ENCODE peak calls at places on chromosome 11, in five cellular contexts. G is stimulated activated CD8-positive, alpha-beta memory T cell treated with anti-CD3 and anti-CD28 coated beads, Interleukin-4, amount 100 ng/mL, for 1 hour; U is progenitor cell of endocrine pancreas; R is EH; T is tibial nerve. K is an unnamed sample.

GRCh38 chr11:69816671-69817070 is 2.5 kb downstream of the FGF3 start:
- DNase-seq in G (no peak), U (no peak), R (no peak), T (no peak), K (no peak)

GRCh38 chr11:18731949-18732821 is 6.2 kb upstream of the IGSF22 start:
- DNase-seq in G (peak), U (peak), R (peak), T (peak), K (peak)

GRCh38 chr11:41536001-41536568 is 76.6 kb upstream of the LRRC4C start:
- DNase-seq in G (no peak), U (no peak), R (no peak), T (no peak), K (no peak)

GRCh38 chr11:47571012-47571729 is 5.8 kb downstream of the PTPMT1 start:
- DNase-seq in G (no peak), U (no peak), R (no peak), T (no peak), K (no peak)

GRCh38 chr11:76598426-76598839 is 72.1 kb downstream of the LRRC32 start:
- DNase-seq in G (no peak), U (no peak), R (peak), T (no peak), K (peak)

GRCh38 chr11:120073196-120073595 is 64.7 kb downstream of the TRIM29 start:
- DNase-seq in G (no peak), U (no peak), R (no peak), T (no peak), K (no peak)

GRCh38 chr11:17651681-17652080 is 67.7 kb upstream of the MYOD1 start:
- DNase-seq in G (no peak), U (no peak), R (no peak), T (no peak), K (no peak)

GRCh38 chr11:104134760-104135159 is 29.2 kb downstream of the PDGFD start:
- DNase-seq in G (no peak), U (no peak), R (peak), T (no peak), K (no peak)

GRCh38 chr11:19753451-19754041 is 40.9 kb downstream of the NAV2 start:
- DNase-seq in G (no peak), U (no peak), R (peak), T (no peak), K (no peak)

GRCh38 chr11:74024630-74025029 is 15.7 kb upstream of the UCP3 start:
- DNase-seq in G (no peak), U (no peak), R (peak), T (peak), K (no peak)

GRCh38 chr11:36564376-36565032 is 3.3 kb upstream of the RAG1 start:
- DNase-seq in G (no peak), U (peak), R (peak), T (peak), K (peak)

GRCh38 chr11:83093634-83094033 is 21.9 kb upstream of the RAB30 start:
- DNase-seq in G (no peak), U (no peak), R (no peak), T (no peak), K (no peak)

GRCh38 chr11:69918231-69918937 is 99.2 kb upstream of the FGF3 start:
- DNase-seq in G (no peak), U (no peak), R (no peak), T (no peak), K (no peak)

GRCh38 chr11:70741085-70741484 is 342.8 kb downstream of the CTTN start:
- DNase-seq in G (no peak), U (no peak), R (no peak), T (no peak), K (no peak)

GRCh38 chr11:75524576-75525432 is 937 bp downstream of the GDPD5 start:
- DNase-seq in G (no peak), U (peak), R (peak), T (no peak), K (no peak)

GRCh38 chr11:103525069-103525468 is 415.8 kb downstream of the DYNC2H1 start:
- DNase-seq in G (no peak), U (no peak), R (peak), T (no peak), K (no peak)

GRCh38 chr11:1936072-1936780 is 10.9 kb upstream of the MRPL23 start:
- DNase-seq in G (no peak), U (peak), R (no peak), T (no peak), K (no peak)

GRCh38 chr11:115377882-115378296 is 126.3 kb downstream of the CADM1 start:
- DNase-seq in G (no peak), U (no peak), R (no peak), T (no peak), K (no peak)

GRCh38 chr11:45179686-45180085 is 33.2 kb downstream of the PRDM11 start:
- DNase-seq in G (no peak), U (no peak), R (no peak), T (no peak), K (no peak)

GRCh38 chr11:27468643-27469332 is 3.8 kb downstream of the LGR4 start:
- DNase-seq in G (no peak), U (no peak), R (peak), T (no peak), K (no peak)

GRCh38 chr11:107018902-107019493 is 722 bp upstream of the GUCY1A2 start:
- DNase-seq in G (no peak), U (peak), R (peak), T (peak), K (no peak)

GRCh38 chr11:3166268-3167142 is 1.4 kb upstream of the OSBPL5 start:
- DNase-seq in G (no peak), U (no peak), R (no peak), T (no peak), K (no peak)

GRCh38 chr11:2510626-2511402 is 66.0 kb downstream of the KCNQ1 start:
- DNase-seq in G (no peak), U (no peak), R (no peak), T (no peak), K (no peak)

GRCh38 chr11:82701847-82702520 is 31.7 kb downstream of the FAM181B start:
- DNase-seq in G (no peak), U (peak), R (peak), T (peak), K (peak)

GRCh38 chr11:71333473-71333872 is 81.1 kb upstream of the SHANK2 start:
- DNase-seq in G (no peak), U (no peak), R (no peak), T (no peak), K (no peak)

GRCh38 chr11:134346101-134346975 is 14.6 kb downstream of the GLB1L2 start:
- DNase-seq in G (no peak), U (no peak), R (no peak), T (no peak), K (no peak)

GRCh38 chr11:73795925-73796632 is 8.4 kb downstream of the MRPL48 start:
- DNase-seq in G (no peak), U (no peak), R (no peak), T (no peak), K (no peak)

GRCh38 chr11:18650859-18651557 is 16.9 kb upstream of the SPTY2D1 start:
- DNase-seq in G (no peak), U (no peak), R (peak), T (peak), K (peak)

GRCh38 chr11:65112551-65113360 is 1.1 kb downstream of the TM7SF2 start:
- DNase-seq in G (no peak), U (peak), R (peak), T (no peak), K (peak)

GRCh38 chr11:130112071-130112830 is 42.6 kb downstream of the APLP2 start:
- DNase-seq in G (no peak), U (no peak), R (no peak), T (no peak), K (no peak)